ENCODE peak calls at places on chromosomes 13 and 19, in ten cellular contexts. L is tibial nerve, J is AG09319, F is DMS 273 treated with DMSO at 0.1 percent for 48 hours, H is T-helper 2 cell, Q is NCI-H2081 treated with DMSO at 0.1 percent for 48 hours, D is mesenteric fat pad, U is HCEC 1CT, B is iPS-NIHi11, P is GM19239. E is an unnamed sample.

GRCh38 chr19:3544742-3545668 is 6.0 kb downstream of the TEKTIP1 start:
- DNase-seq in L (peak), J (no peak), F (no peak), H (peak), Q (no peak), D (peak), U (no peak), B (peak), P (peak), E (no peak)

GRCh38 chr13:24671367-24672117 is 8.7 kb upstream of the ATP12A start:
- DNase-seq in L (peak), J (peak), F (peak), H (peak), Q (no peak), D (peak), U (peak), B (peak), P (no peak), E (no peak)

GRCh38 chr13:40664100-40665060 is 2.1 kb downstream of the FOXO1 start:
- DNase-seq in L (peak), J (no peak), F (no peak), H (peak), Q (no peak), D (peak), U (no peak), B (peak), P (peak), E (no peak)

GRCh38 chr13:89401209-89401810 is 1730.1 kb downstream of the SLITRK5 start:
- DNase-seq in L (no peak), J (peak), F (no peak), H (no peak), Q (no peak), D (no peak), U (peak), B (no peak), P (no peak), E (peak)

GRCh38 chr19:10686661-10687517 is 14.3 kb upstream of the QTRT1 start:
- DNase-seq in L (no peak), J (no peak), F (no peak), H (no peak), Q (no peak), D (no peak), U (no peak), B (no peak), P (no peak), E (no peak)

GRCh38 chr13:109779876-109780516 is 6.4 kb downstream of the IRS2 start:
- DNase-seq in L (no peak), J (no peak), F (no peak), H (no peak), Q (no peak), D (no peak), U (no peak), B (no peak), P (no peak), E (no peak)

GRCh38 chr19:38676023-38676877 is 28.8 kb downstream of the ACTN4 start:
- DNase-seq in L (no peak), J (no peak), F (no peak), H (no peak), Q (no peak), D (no peak), U (peak), B (no peak), P (no peak), E (no peak)

GRCh38 chr13:30027569-30028455 is 177.4 kb upstream of the UBL3 start:
- DNase-seq in L (no peak), J (no peak), F (no peak), H (no peak), Q (no peak), D (no peak), U (no peak), B (no peak), P (no peak), E (no peak)

GRCh38 chr13:51643882-51644281 is 59.6 kb downstream of the WDFY2 start:
- DNase-seq in L (no peak), J (peak), F (no peak), H (no peak), Q (no peak), D (no peak), U (peak), B (no peak), P (no peak), E (peak)

GRCh38 chr13:72458701-72459100 is 268.7 kb downstream of the MZT1 start:
- DNase-seq in L (no peak), J (no peak), F (peak), H (peak), Q (no peak), D (no peak), U (no peak), B (peak), P (no peak), E (no peak)

GRCh38 chr13:109869312-109870237 is 83.2 kb upstream of the IRS2 start:
- DNase-seq in L (no peak), J (peak), F (peak), H (peak), Q (no peak), D (no peak), U (peak), B (peak), P (peak), E (no peak)

GRCh38 chr13:48564046-48564445 is 31.2 kb upstream of the RCBTB2 start:
- DNase-seq in L (no peak), J (no peak), F (no peak), H (peak), Q (no peak), D (no peak), U (no peak), B (no peak), P (no peak), E (no peak)

GRCh38 chr13:75395056-75395455 is 86.9 kb downstream of the TBC1D4 start:
- DNase-seq in L (no peak), J (no peak), F (no peak), H (peak), Q (no peak), D (no peak), U (no peak), B (no peak), P (no peak), E (no peak)

GRCh38 chr19:14505488-14506239 is 9.7 kb upstream of the GIPC1 start:
- DNase-seq in L (no peak), J (no peak), F (no peak), H (peak), Q (no peak), D (no peak), U (peak), B (peak), P (peak), E (no peak)

GRCh38 chr19:49833594-49833993 is 15.5 kb downstream of the MED25 start:
- DNase-seq in L (no peak), J (no peak), F (no peak), H (no peak), Q (no peak), D (no peak), U (no peak), B (no peak), P (no peak), E (no peak)

GRCh38 chr13:33218426-33218825 is 67.1 kb downstream of the STARD13 start:
- DNase-seq in L (no peak), J (no peak), F (no peak), H (no peak), Q (no peak), D (no peak), U (no peak), B (no peak), P (no peak), E (no peak)

GRCh38 chr13:35210234-35210633 is 266.3 kb downstream of the MAB21L1 start:
- DNase-seq in L (no peak), J (no peak), F (no peak), H (no peak), Q (no peak), D (no peak), U (no peak), B (no peak), P (no peak), E (no peak)

GRCh38 chr13:51323824-51324511 is 15.5 kb upstream of the SERPINE3 start:
- DNase-seq in L (no peak), J (no peak), F (no peak), H (no peak), Q (no peak), D (no peak), U (no peak), B (no peak), P (no peak), E (no peak)

GRCh38 chr13:97724450-97724849 is 229.0 kb upstream of the IPO5 start:
- DNase-seq in L (no peak), J (no peak), F (no peak), H (no peak), Q (no peak), D (no peak), U (no peak), B (no peak), P (no peak), E (no peak)

GRCh38 chr13:73096173-73097117 is 37.6 kb downstream of the KLF5 start:
- DNase-seq in L (no peak), J (no peak), F (no peak), H (no peak), Q (no peak), D (no peak), U (no peak), B (no peak), P (no peak), E (no peak)

GRCh38 chr19:14536926-14537692 is 7.7 kb downstream of the TECR start:
- DNase-seq in L (no peak), J (no peak), F (no peak), H (peak), Q (no peak), D (no peak), U (peak), B (peak), P (no peak), E (no peak)

E was measured in brain pericyte.